ENCODE peak calls at places on chromosomes 2 and 18, in six cellular contexts. R, O, Z, E, V and Y are unnamed samples.

GRCh38 chr2:174931724-174932123 is 73.5 kb downstream of the CHN1 start:
- DNase-seq in R (no peak), Z (no peak), O (no peak), V (no peak), E (no peak), Y (peak; percentile 16)

GRCh38 chr18:21598726-21599584 is 1.5 kb downstream of the ESCO1 start:
- DNase-seq in V (peak; percentile 21), R (no peak), O (peak; percentile 56), E (peak; percentile 23), Z (no peak), Y (no peak)

GRCh38 chr2:109736177-109736827 is 57.8 kb upstream of the RGPD5 start:
- DNase-seq in O (peak; percentile 74), E (peak; percentile 67), Z (peak; percentile 56), V (peak; percentile 53), R (peak; percentile 20), Y (peak; percentile 52)

GRCh38 chr2:40734797-40735196 is 282.9 kb upstream of the SLC8A1 start:
- DNase-seq in R (no peak), O (no peak), V (no peak), Z (no peak), E (no peak), Y (no peak)

GRCh38 chr2:61707984-61708852 is 145.6 kb downstream of the FAM161A start:
- DNase-seq in O (peak; percentile 79), R (peak; percentile 32), E (no peak), V (no peak), Z (no peak), Y (no peak)

GRCh38 chr2:109285244-109285651 is 156.2 kb downstream of the SH3RF3 start:
- DNase-seq in O (no peak), E (no peak), R (no peak), Z (no peak), V (no peak), Y (no peak)

GRCh38 chr2:169452080-169452479 is 27.2 kb upstream of the BBS5 start:
- DNase-seq in Z (no peak), E (no peak), O (peak; percentile 64), V (peak; percentile 46), R (peak; percentile 7), Y (peak; percentile 54)

GRCh38 chr2:12856934-12857660 is 140.4 kb downstream of the TRIB2 start:
- DNase-seq in V (no peak), Z (no peak), E (no peak), O (no peak), R (no peak), Y (no peak)

GRCh38 chr2:121455438-121455837 is 75.2 kb upstream of the RNU4ATAC start:
- DNase-seq in O (no peak), E (no peak), R (no peak), V (no peak), Z (no peak), Y (no peak)

GRCh38 chr2:37802899-37803379 is 122.1 kb upstream of the RMDN2 start:
- DNase-seq in O (peak; percentile 90), V (no peak), E (no peak), R (no peak), Z (no peak), Y (no peak)

GRCh38 chr2:86809481-86810121 is 18.9 kb upstream of the CD8A start:
- DNase-seq in O (no peak), V (no peak), E (no peak), R (no peak), Z (no peak), Y (no peak)

GRCh38 chr2:229725716-229726346 is 11.5 kb upstream of the DNER start:
- DNase-seq in E (no peak), Z (no peak), R (no peak), V (peak; percentile 20), O (peak; percentile 85), Y (no peak)

GRCh38 chr2:203682688-203683130 is 23.7 kb upstream of the CD28 start:
- DNase-seq in R (no peak), V (no peak), E (peak; percentile 41), O (no peak), Z (no peak), Y (no peak)

GRCh38 chr2:233811087-233811486 is 33.0 kb downstream of the MROH2A start:
- DNase-seq in O (no peak), Z (peak; percentile 43), R (no peak), E (no peak), V (no peak), Y (no peak)

GRCh38 chr2:101610750-101611315 is 86.7 kb upstream of the MAP4K4 start:
- DNase-seq in R (no peak), E (no peak), V (no peak), O (no peak), Z (no peak), Y (no peak)

GRCh38 chr2:102708847-102709559 is 52.8 kb upstream of the TMEM182 start:
- DNase-seq in R (no peak), V (peak; percentile 12), Z (no peak), E (no peak), O (peak; percentile 79), Y (peak; percentile 26)

GRCh38 chr18:51278045-51278649 is 80.7 kb upstream of the MEX3C start:
- DNase-seq in O (peak; percentile 57), Z (no peak), V (peak; percentile 39), R (peak; percentile 45), E (no peak), Y (peak; percentile 72)

GRCh38 chr2:64143154-64144056 is 815 bp downstream of the PELI1 start:
- DNase-seq in R (peak; percentile 62), E (no peak), Z (peak; percentile 74), V (peak; percentile 45), O (peak; percentile 28), Y (peak; percentile 62)

GRCh38 chr2:62197017-62197586 is 1.2 kb downstream of the B3GNT2 start:
- DNase-seq in Z (no peak), R (no peak), V (peak; percentile 14), E (no peak), O (no peak), Y (no peak)

GRCh38 chr18:13137041-13137938 is 81.3 kb upstream of the LDLRAD4 start:
- DNase-seq in R (peak; percentile 10), O (no peak), E (no peak), Z (peak; percentile 79), V (no peak), Y (peak; percentile 62)

GRCh38 chr18:50697509-50697908 is 122.3 kb downstream of the MRO start:
- DNase-seq in O (no peak), R (no peak), Z (no peak), V (no peak), E (no peak), Y (no peak)